ENCODE peak calls at places on chromosomes 7 and 10, in nine cellular contexts. T is mammary epithelial cell, O is GM06990, R is DND-41, G is adrenal gland, N is body of pancreas, I is fibroblast of lung, Z is Peyer's patch, P is GM23338. E is an unnamed sample. For H3K27me3, the result is how much of the 10 kb centered on the place peaks cover.

GRCh38 chr10:26725837-26726727 is 28.6 kb downstream of the PDSS1 start:
- DNase-seq in T (peak), O (no peak), R (peak), G (peak), N (peak), I (peak), Z (peak), P (peak), E (peak)

GRCh38 chr10:125742465-125742864 is 23.0 kb downstream of the EDRF1 start:
- DNase-seq in T (no peak), O (no peak), R (no peak), G (no peak), N (no peak), I (peak), Z (no peak), P (peak), E (no peak)

GRCh38 chr7:13179011-13179574 is 491.7 kb downstream of the ARL4A start:
- DNase-seq in T (no peak), O (no peak), R (no peak), G (no peak), N (no peak), I (peak), Z (no peak), P (no peak), E (no peak)

GRCh38 chr7:129298268-129298893 is 73.6 kb downstream of the AHCYL2 start:
- DNase-seq in T (peak), O (no peak), R (peak), G (peak), N (peak), I (peak), Z (peak), P (peak), E (peak)

GRCh38 chr10:63554666-63555065 is 33.5 kb downstream of the REEP3 start:
- DNase-seq in T (peak), O (peak), R (peak), G (no peak), N (no peak), I (peak), Z (peak), P (no peak), E (peak)

GRCh38 chr7:6128205-6128604 is 97.0 kb downstream of the ANKRD61 start:
- DNase-seq in T (no peak), O (no peak), R (no peak), G (no peak), N (no peak), I (no peak), Z (no peak), P (no peak), E (no peak)

GRCh38 chr10:117071293-117072050 is 66.5 kb upstream of the SHTN1 start:
- DNase-seq in T (no peak), O (no peak), R (no peak), G (no peak), N (no peak), I (no peak), Z (no peak), P (no peak), E (no peak)

GRCh38 chr7:2242541-2243482 is 786 bp downstream of the NUDT1 start:
- DNase-seq in T (peak), O (peak), R (peak), G (no peak), N (no peak), I (no peak), Z (no peak), P (peak), E (peak)

GRCh38 chr10:118439824-118440223 is 97.7 kb upstream of the FAM204A start:
- DNase-seq in T (no peak), O (no peak), R (no peak), G (no peak), N (no peak), I (no peak), Z (no peak), P (no peak), E (no peak)

GRCh38 chr7:157865351-157866165 is 528.8 kb downstream of the DNAJB6 start:
- DNase-seq in T (no peak), O (no peak), R (no peak), G (no peak), N (no peak), I (no peak), Z (no peak), P (no peak), E (no peak)

GRCh38 chr7:43612599-43613589 is 30.0 kb downstream of the STK17A start:
- DNase-seq in T (no peak), O (peak), R (no peak), G (peak), N (no peak), I (peak), Z (no peak), P (no peak), E (no peak)

GRCh38 chr7:157234271-157234670 is 95.5 kb downstream of the UBE3C start:
- DNase-seq in T (no peak), O (no peak), R (no peak), G (no peak), N (no peak), I (no peak), Z (no peak), P (no peak), E (no peak)

GRCh38 chr10:21524526-21525366 is 736 bp downstream of the SKIDA1 start:
- DNase-seq in T (peak), O (no peak), R (no peak), G (no peak), N (peak), I (peak), Z (no peak), P (peak), E (no peak)

GRCh38 chr10:74011762-74012161 is 13.8 kb downstream of the VCL start:
- DNase-seq in T (peak), O (no peak), R (no peak), G (peak), N (peak), I (peak), Z (no peak), P (no peak), E (no peak)

GRCh38 chr10:121792198-121792597 is 135.6 kb downstream of the ATE1 start:
- DNase-seq in T (no peak), O (no peak), R (no peak), G (no peak), N (no peak), I (peak), Z (no peak), P (no peak), E (no peak)

GRCh38 chr10:102262744-102263370 is 17.5 kb downstream of the GBF1 start:
- DNase-seq in T (no peak), O (no peak), R (no peak), G (no peak), N (no peak), I (no peak), Z (no peak), P (no peak), E (no peak)

GRCh38 chr10:3248526-3249255 is 76.1 kb upstream of the PITRM1 start:
- DNase-seq in T (peak), O (no peak), R (no peak), G (no peak), N (no peak), I (peak), Z (peak), P (no peak), E (no peak)

GRCh38 chr10:27819781-27820531 is 74.3 kb upstream of the MKX start:
- DNase-seq in T (peak), O (no peak), R (no peak), G (peak), N (peak), I (peak), Z (no peak), P (no peak), E (no peak)

GRCh38 chr7:81715984-81716588 is 53.8 kb downstream of the HGF start:
- DNase-seq in T (peak), O (no peak), R (no peak), G (no peak), N (no peak), I (peak), Z (no peak), P (peak), E (no peak)

GRCh38 chr7:77651544-77652162 is 44.6 kb upstream of the RSBN1L start:
- DNase-seq in T (no peak), O (no peak), R (peak), G (no peak), N (peak), I (peak), Z (peak), P (peak), E (peak)

GRCh38 chr10:24944512-24945255 is 7.7 kb downstream of the PRTFDC1 start:
- DNase-seq in T (peak), O (no peak), R (peak), G (peak), N (peak), I (peak), Z (peak), P (no peak), E (no peak)

GRCh38 chr7:117127585-117128168 is 174.4 kb downstream of the ST7 start:
- DNase-seq in T (peak), O (no peak), R (peak), G (peak), N (peak), I (peak), Z (peak), P (peak), E (peak)

GRCh38 chr7:7889791-7890568 is 78.6 kb upstream of the GLCCI1 start:
- DNase-seq in T (peak), O (no peak), R (no peak), G (no peak), N (no peak), I (no peak), Z (no peak), P (peak), E (no peak)

GRCh38 chr7:150668472-150668911 is 17.0 kb upstream of the GIMAP2 start:
- DNase-seq in T (no peak), O (peak), R (peak), G (no peak), N (no peak), I (no peak), Z (peak), P (no peak), E (peak)

DNA sequence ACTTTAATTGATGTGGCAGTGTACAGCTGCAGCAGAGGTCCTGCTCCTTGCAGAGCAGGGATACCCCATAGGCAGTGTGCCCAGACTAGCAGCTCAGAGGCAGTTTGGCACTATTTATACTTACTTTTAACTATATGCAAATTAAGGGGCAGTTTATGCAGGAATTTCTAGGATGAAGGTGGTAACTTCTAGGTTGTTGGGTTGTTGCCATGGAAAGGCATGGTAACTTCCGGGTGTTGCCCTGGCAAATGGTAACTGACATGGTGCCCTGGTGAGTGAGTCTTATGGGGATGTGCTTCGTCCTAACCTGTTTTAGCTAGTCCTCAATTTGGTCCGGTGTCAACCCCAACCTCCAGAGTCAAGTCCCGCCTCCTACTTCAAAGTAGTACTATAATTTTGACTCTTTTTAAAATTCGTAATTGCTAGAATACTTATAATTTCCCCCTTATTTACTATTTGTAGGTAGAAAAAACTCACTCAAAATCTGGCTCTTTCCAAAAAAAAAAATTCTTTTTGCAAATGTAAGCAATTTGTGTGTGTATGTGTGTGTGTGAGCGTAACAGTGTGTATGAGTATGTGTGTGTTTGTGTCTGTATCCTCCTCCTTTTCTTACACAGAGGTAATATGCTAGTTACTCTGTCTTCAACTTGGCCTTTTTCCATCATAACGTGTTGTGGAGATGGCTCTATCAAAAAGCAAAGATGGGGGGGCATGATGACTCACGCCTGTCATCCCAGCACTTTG is 5.9 kb downstream of the COL26A1 start:
- DNase-seq in T (no peak), O (no peak), R (no peak), G (no peak), N (no peak), I (no peak), Z (no peak), P (peak), E (no peak)
- H3K27me3 ChIP-seq in T (under half), O (under half), R (under half), G (under half), N (under half), I (under half), Z (under half), P (under half), E (under half)

DNA sequence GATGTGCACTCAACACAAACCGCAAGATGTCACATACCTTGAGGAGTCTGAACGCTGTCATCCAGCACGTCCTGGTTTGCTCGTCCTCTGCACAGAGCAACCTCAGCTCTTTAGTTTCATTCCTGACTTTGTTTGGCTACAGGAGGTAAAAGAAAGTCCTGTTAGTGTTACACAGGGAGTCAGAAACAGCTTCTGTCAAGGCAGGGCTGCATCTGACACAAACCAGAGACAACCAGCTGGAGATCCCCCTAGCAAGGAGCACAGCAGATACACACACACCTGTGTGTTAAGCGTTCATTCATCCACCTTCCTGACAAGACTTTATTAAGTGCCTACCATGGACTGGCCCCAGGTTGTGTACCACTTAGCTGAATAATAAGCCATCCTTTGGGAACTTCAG is 47.5 kb upstream of the DDC start:
- DNase-seq in T (no peak), O (no peak), R (no peak), G (no peak), N (no peak), I (no peak), Z (no peak), P (no peak), E (no peak)
- H3K4me3 ChIP-seq in T (no peak), O (no peak), R (no peak), G (no peak), N (no peak), I (no peak), Z (no peak), P (no peak), E (no peak)

DNA sequence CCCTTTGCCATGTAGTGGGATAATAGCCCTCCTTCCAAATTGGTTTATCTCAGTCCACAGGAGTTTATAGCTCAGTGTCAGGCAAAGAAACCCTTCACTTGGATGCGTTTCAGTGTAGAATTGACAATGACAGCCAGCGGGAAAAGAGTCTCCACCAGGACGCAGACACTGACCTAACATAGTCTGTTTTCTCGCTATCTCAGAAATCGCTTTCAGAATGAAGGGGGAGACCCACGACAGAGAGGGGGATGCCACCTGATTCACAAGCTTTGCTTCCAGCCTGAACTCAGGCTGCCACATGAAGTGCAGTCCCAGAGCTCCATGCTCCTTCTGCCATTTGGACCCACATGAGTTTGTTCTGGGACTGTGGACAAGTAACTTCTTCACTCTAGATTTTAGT is 43.6 kb upstream of the TCERG1L start:
- DNase-seq in T (no peak), O (no peak), R (no peak), G (no peak), N (no peak), I (no peak), Z (no peak), P (no peak), E (no peak)
- H3K27me3 ChIP-seq in T (under half), O (under half), R (under half), G (under half), N (under half), I (under half), Z (under half), P (under half), E (under half)

DNA sequence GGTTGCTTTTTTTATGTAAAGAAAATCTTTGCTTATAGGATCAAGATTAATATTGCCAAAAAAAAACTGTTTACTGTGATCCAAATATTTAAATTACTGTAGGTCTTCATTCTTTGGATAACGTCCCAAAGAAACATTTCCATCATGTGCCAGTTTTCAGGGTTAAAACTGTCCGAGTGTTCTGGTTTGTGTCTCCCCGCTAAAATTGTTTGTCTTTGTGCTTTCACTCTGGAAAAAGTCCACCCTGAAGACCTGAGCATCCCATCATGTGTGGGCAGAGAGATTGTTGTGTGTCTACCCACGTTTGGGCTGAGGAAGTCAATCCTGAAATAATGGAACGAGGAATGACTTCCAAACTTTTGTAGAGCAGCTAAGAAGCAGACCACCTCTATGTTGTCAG is 95.6 kb upstream of the CELF2 start:
- DNase-seq in T (no peak), O (no peak), R (no peak), G (no peak), N (no peak), I (no peak), Z (no peak), P (no peak), E (no peak)
- H3K4me3 ChIP-seq in T (no peak), O (no peak), R (no peak), G (no peak), N (no peak), I (peak), Z (no peak), P (no peak), E (no peak)

DNA sequence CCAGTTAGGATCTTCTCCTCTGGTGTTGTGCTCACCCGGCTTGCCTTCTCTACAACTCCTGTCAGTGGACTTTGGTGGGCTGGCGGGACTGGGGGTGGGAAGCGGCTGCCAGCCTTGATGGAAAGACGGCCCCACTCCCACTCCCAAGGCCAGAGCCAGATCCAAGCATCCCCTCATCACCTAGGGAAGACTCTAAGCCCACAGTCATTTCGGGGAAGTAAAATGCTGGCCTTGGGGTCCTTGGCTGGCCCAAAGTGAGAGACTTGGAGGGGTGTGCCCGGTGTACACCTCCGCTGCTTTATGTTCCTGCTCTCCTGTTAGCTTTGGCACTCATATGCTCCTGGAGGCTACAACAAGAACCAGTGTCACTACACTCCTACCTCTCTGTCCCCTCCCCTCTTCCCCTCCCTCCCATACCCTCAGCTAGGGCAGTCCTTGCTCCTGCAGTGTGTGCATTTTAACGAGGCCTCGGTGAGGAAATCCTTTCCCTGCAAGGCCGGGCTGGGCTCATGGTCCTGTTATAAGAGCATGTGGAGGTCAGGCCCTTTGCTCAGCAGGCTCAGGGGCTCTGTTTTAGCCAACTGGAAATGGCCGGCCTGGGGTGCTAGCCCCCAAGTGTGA is 995 bp upstream of the HOXA10 start:
- DNase-seq in T (no peak), O (no peak), R (no peak), G (peak), N (no peak), I (no peak), Z (peak), P (peak), E (no peak)
- H3K27me3 ChIP-seq in T (under half), O (under half), R (under half), G (half or more), N (half or more), I (half or more), Z (under half), P (half or more), E (half or more)

DNA sequence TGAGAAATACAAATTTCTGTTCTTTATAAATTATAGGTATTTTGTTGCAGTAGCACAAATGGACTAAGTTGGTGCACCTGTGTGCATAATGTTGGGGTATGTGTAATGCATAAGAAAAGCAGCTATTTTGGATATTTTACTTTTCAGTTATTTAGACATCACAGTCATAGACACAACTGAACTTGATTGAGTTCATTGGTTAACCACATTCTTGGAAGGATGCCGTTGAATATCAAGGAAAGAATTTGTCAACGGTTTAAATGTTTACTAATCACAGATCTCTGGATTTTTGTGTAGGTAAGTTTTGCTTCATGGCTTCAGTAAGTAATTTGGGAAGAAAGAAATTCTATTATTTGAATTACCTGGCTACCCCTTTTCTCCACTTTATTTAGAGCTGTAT is 4.1 kb downstream of the OTUD1 start:
- DNase-seq in T (peak), O (no peak), R (no peak), G (no peak), N (no peak), I (peak), Z (no peak), P (no peak), E (no peak)
- H3K4me3 ChIP-seq in T (no peak), O (no peak), R (no peak), G (no peak), N (no peak), I (peak), Z (no peak), P (no peak), E (no peak)

DNA sequence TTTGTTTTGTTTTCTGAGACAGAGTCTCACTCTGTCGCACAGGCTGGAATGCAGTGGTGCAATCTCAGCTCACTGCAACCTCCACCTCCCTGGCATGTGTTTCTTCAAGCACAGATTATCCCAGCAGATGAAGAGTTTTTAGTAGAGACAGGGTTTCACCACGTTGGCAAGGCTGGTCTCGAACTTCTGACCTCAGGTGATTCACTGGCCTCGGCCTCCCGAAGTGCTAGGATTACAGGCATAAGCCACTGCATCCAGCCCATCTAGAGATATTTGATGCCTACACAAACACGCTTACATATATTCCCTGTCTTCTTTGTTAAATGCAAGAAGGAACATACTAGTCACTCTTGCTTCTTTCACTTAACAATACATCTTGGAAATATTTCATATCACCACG is 5.9 kb upstream of the PTF1A start:
- DNase-seq in T (no peak), O (no peak), R (no peak), G (no peak), N (peak), I (no peak), Z (no peak), P (no peak), E (no peak)
- H3K27me3 ChIP-seq in T (under half), O (under half), R (under half), G (under half), N (under half), I (under half), Z (under half), P (half or more), E (under half)

GRCh38 chr7:27105161-27106122 is 3.0 kb upstream of the HOXA2 start:
- DNase-seq in T (peak), O (no peak), R (no peak), G (no peak), N (no peak), I (peak), Z (no peak), P (no peak), E (no peak)

GRCh38 chr7:27101906-27102577 is 441 bp downstream of the HOXA2 start:
- DNase-seq in T (no peak), O (no peak), R (no peak), G (no peak), N (no peak), I (peak), Z (no peak), P (peak), E (no peak)

GRCh38 chr7:27102578-27103442 is at the start of gene HOXA2:
- DNase-seq in T (peak), O (no peak), R (no peak), G (no peak), N (no peak), I (peak), Z (peak), P (no peak), E (no peak)

GRCh38 chr7:27104244-27105149 is 2.0 kb upstream of the HOXA2 start:
- DNase-seq in T (no peak), O (no peak), R (no peak), G (no peak), N (no peak), I (peak), Z (no peak), P (no peak), E (no peak)

GRCh38 chr7:27103489-27104226 is 1.2 kb upstream of the HOXA2 start:
- DNase-seq in T (peak), O (no peak), R (no peak), G (no peak), N (no peak), I (peak), Z (peak), P (no peak), E (no peak)
- H3K4me3 ChIP-seq in T (peak), O (no peak), R (no peak), G (no peak), N (no peak), I (peak), Z (no peak), P (no peak), E (no peak)

E was measured in naive thymus-derived CD4-positive, alpha-beta T cell.